ENCODE peak calls at places on chromosomes 1 and 21, in eight cellular contexts. V is left lung, A is midbrain, O is iPS-NIHi11, H is HEK293T, Z is substantia nigra, I is brain microvascular endothelial cell, B is foreskin fibroblast. N is an unnamed sample.

GRCh38 chr21:36695671-36696389 is 3.1 kb upstream of the SIM2 start:
- DNase-seq in V (no peak), A (no peak), O (peak), H (no peak), Z (no peak), I (no peak), B (no peak), N (no peak)

GRCh38 chr1:20185834-20186782 is at the start of the genes PLA2G2C and UBXN10:
- DNase-seq in V (peak), A (peak), O (peak), H (no peak), Z (peak), I (no peak), B (no peak), N (no peak)

GRCh38 chr1:19658186-19658585 is 6.5 kb upstream of the HTR6 start:
- DNase-seq in V (peak), A (no peak), O (no peak), H (no peak), Z (no peak), I (no peak), B (no peak), N (no peak)

GRCh38 chr1:232915212-232915611 is 35.2 kb upstream of the NTPCR start:
- DNase-seq in V (no peak), A (no peak), O (no peak), H (no peak), Z (no peak), I (no peak), B (no peak), N (no peak)

GRCh38 chr1:232876506-232877360 is 71.5 kb downstream of the MAP10 start:
- DNase-seq in V (no peak), A (no peak), O (no peak), H (no peak), Z (no peak), I (no peak), B (no peak), N (no peak)

GRCh38 chr1:51192213-51192843 is 43.7 kb upstream of the RNF11 start:
- DNase-seq in V (no peak), A (peak), O (peak), H (peak), Z (peak), I (peak), B (peak), N (peak)

GRCh38 chr1:153614906-153615305 is 1.2 kb downstream of the S100A14 start:
- DNase-seq in V (no peak), A (no peak), O (no peak), H (no peak), Z (no peak), I (no peak), B (no peak), N (no peak)

GRCh38 chr1:204065174-204065985 is 7.5 kb upstream of the SOX13 start:
- DNase-seq in V (no peak), A (peak), O (peak), H (no peak), Z (peak), I (no peak), B (peak), N (no peak)

GRCh38 chr1:47705517-47706130 is 267.8 kb downstream of the FOXD2 start:
- DNase-seq in V (no peak), A (peak), O (no peak), H (no peak), Z (no peak), I (no peak), B (peak), N (no peak)

GRCh38 chr1:92476071-92476607 is 10.6 kb downstream of the GFI1 start:
- DNase-seq in V (no peak), A (no peak), O (no peak), H (no peak), Z (no peak), I (no peak), B (no peak), N (no peak)

GRCh38 chr1:90761781-90762589 is 44.9 kb upstream of the BARHL2 start:
- DNase-seq in V (peak), A (no peak), O (peak), H (no peak), Z (no peak), I (no peak), B (no peak), N (no peak)

GRCh38 chr1:172340520-172340919 is 80.0 kb upstream of the C1orf105 start:
- DNase-seq in V (no peak), A (no peak), O (no peak), H (no peak), Z (no peak), I (no peak), B (no peak), N (no peak)

GRCh38 chr1:29677028-29678024 is 441.0 kb downstream of the PTPRU start:
- DNase-seq in V (no peak), A (no peak), O (no peak), H (no peak), Z (no peak), I (no peak), B (no peak), N (no peak)

GRCh38 chr1:45170151-45170742 is 36.2 kb downstream of the ZSWIM5 start:
- DNase-seq in V (no peak), A (no peak), O (no peak), H (no peak), Z (no peak), I (no peak), B (no peak), N (no peak)

GRCh38 chr1:50357186-50357585 is 66.1 kb downstream of the DMRTA2 start:
- DNase-seq in V (no peak), A (no peak), O (no peak), H (no peak), Z (no peak), I (no peak), B (no peak), N (no peak)

GRCh38 chr1:200969726-200970521 is 53.6 kb downstream of the KIF21B start:
- DNase-seq in V (peak), A (no peak), O (no peak), H (no peak), Z (no peak), I (no peak), B (no peak), N (no peak)

GRCh38 chr1:47216278-47217059 is 15.6 kb downstream of the TAL1 start:
- DNase-seq in V (no peak), A (no peak), O (no peak), H (no peak), Z (no peak), I (no peak), B (no peak), N (no peak)

GRCh38 chr1:237250055-237250454 is 208.1 kb downstream of the RYR2 start:
- DNase-seq in V (no peak), A (no peak), O (peak), H (no peak), Z (no peak), I (no peak), B (no peak), N (no peak)

GRCh38 chr1:94672001-94672400 is 130.4 kb upstream of the F3 start:
- DNase-seq in V (no peak), A (no peak), O (no peak), H (no peak), Z (no peak), I (no peak), B (no peak), N (no peak)

GRCh38 chr1:160124709-160125478 is 9.3 kb downstream of the ATP1A2 start:
- DNase-seq in V (no peak), A (no peak), O (peak), H (no peak), Z (no peak), I (peak), B (peak), N (no peak)

GRCh38 chr1:183279835-183280234 is 93.8 kb downstream of the LAMC2 start:
- DNase-seq in V (peak), A (no peak), O (no peak), H (no peak), Z (no peak), I (peak), B (peak), N (no peak)

GRCh38 chr1:196607940-196608339 is 300 bp downstream of the KCNT2 start:
- DNase-seq in V (no peak), A (no peak), O (no peak), H (no peak), Z (no peak), I (peak), B (peak), N (no peak)

GRCh38 chr1:36763771-36764170 is 270.5 kb downstream of the GRIK3 start:
- DNase-seq in V (no peak), A (no peak), O (no peak), H (no peak), Z (no peak), I (no peak), B (no peak), N (no peak)

GRCh38 chr21:35375115-35375514 is 326.0 kb upstream of the RUNX1 start:
- DNase-seq in V (no peak), A (no peak), O (no peak), H (no peak), Z (no peak), I (peak), B (peak), N (no peak)